ENCODE peak calls at places on chromosomes 3 and 15, in six cellular contexts. N, L, Z, P, G and Q are unnamed samples.

GRCh38 chr3:188947983-188948657 is 223.7 kb upstream of the TPRG1 start:
- DNase-seq in L (no peak), N (peak), P (no peak), G (peak), Z (no peak), Q (peak)

GRCh38 chr3:104437131-104437750 is 929.5 kb upstream of the ALCAM start:
- DNase-seq in L (no peak), N (no peak), P (no peak), G (peak), Z (no peak), Q (no peak)

GRCh38 chr3:10498271-10498670 is 7.1 kb downstream of the ATP2B2 start:
- DNase-seq in Z (no peak), P (no peak), N (no peak), L (no peak), G (no peak), Q (no peak)

GRCh38 chr15:49137861-49138260 is 17.5 kb downstream of the COPS2 start:
- DNase-seq in Z (no peak), L (no peak), G (no peak), N (no peak), P (no peak), Q (no peak)

GRCh38 chr3:50237133-50237651 is 1.2 kb downstream of the GNAI2 start:
- DNase-seq in P (no peak), L (peak), N (peak), Z (no peak), G (no peak), Q (no peak)

GRCh38 chr3:150253622-150254021 is 154.5 kb upstream of the TSC22D2 start:
- DNase-seq in P (peak), G (no peak), L (peak), Z (no peak), N (no peak), Q (no peak)

GRCh38 chr3:114874447-114874846 is 272.6 kb downstream of the ZBTB20 start:
- DNase-seq in G (no peak), Z (no peak), L (no peak), N (no peak), P (no peak), Q (no peak)

GRCh38 chr3:106263556-106263955 is 394.7 kb upstream of the CBLB start:
- DNase-seq in Z (no peak), P (no peak), N (no peak), L (no peak), G (no peak), Q (no peak)

GRCh38 chr3:126960604-126960995 is 22.3 kb upstream of the PLXNA1 start:
- DNase-seq in G (no peak), Z (no peak), L (no peak), P (no peak), N (no peak), Q (no peak)

GRCh38 chr15:66912001-66912400 is 153.4 kb upstream of the SMAD3 start:
- DNase-seq in Z (no peak), L (no peak), N (no peak), G (no peak), P (no peak), Q (no peak)

DNA sequence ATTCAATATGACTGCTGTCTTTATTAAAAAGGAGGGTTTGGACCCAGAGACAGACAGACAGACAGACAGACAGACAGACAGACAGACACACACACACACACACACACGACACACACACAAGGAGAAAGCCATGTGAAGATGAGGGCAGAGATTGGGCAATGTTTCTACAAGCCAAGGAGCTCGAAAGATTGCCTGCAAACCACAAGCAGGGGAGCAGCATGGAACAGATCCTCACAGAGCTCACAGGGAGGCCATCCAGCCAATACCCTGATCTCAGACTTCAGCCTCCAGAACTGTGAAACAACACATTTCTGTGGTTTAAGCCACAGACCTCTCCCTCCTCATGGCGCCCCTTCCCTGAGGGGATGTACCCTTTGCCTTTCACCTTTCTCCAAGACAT is 35.8 kb upstream of the ABHD2 start:
- DNase-seq in P (no peak), N (no peak), Z (no peak), G (no peak), L (no peak), Q (no peak)
- TF ChIP-seq ZNF274 in P (no peak), N (no peak), Z (no peak), G (no peak), L (no peak), Q (no peak)

DNA sequence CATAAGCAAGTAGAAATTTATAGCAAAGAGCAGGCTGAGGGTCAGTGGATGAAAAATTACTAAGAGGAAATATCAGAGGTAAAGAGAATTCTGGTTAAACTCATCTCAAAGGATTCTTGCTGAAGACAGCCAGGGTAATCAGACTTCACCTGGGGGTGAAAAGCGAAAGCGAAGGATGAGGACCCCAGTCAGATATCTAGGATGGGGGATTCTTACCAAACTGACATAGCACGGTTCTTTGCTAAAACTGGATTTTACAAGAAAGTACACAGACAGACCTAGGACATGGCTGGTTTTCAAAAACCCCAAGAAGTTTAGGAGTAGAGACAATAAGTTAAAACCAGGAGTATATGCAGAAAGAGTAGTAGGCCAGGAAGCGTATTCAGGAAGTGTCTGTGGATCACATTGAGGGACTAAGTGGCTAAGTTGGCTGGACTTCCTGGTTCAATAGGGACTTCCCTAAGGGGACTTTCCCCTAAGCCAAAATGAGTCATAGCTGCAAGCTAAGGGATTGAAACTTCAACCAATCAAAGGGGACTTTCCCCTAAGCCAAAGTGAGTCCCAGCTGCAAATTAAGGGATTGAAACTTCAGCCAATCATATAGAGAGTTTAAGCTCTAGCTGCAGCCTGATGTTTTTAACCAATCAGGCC is 2.4 kb upstream of the CFAP91 start:
- DNase-seq in Z (peak), N (no peak), P (peak), L (no peak), G (no peak), Q (no peak)
- TF ChIP-seq YY1 in Z (no peak), N (no peak), P (no peak), L (no peak), G (no peak), Q (no peak)

DNA sequence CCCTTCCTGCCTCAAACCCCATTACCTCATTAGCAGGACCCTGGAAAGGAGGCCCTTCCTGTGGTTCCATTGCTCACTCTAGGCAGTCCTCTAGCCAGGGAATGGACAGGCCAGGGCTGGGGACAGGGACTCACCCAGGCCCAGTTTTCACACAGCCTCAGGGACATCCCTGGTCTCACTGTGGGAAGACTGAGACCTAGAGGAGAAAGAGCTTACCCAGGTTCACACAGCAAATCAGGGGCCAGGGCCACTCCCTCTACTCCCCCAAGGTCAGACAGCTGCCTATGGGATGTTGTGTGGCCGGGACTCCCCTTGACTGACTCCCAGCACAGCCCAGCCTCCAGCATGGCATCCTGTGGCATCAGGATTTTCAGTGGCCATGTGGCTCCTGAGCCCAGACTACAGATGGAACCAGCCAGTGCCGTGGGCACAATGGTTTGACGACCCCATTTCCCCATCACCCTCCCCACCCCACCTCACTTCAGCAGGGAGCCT is 49.3 kb downstream of the ADAMTS7 start:
- DNase-seq in P (no peak), N (peak), Z (no peak), L (no peak), G (no peak), Q (no peak)
- TF ChIP-seq ZNF274 in P (no peak), N (no peak), Z (no peak), L (no peak), G (no peak), Q (no peak)

GRCh38 chr3:38578551-38578950 is 70.9 kb downstream of the SCN5A start:
- DNase-seq in L (no peak), Z (no peak), N (peak), P (no peak), G (no peak), Q (no peak)
- TF ChIP-seq YY1 in L (no peak), Z (no peak), N (no peak), P (no peak), G (no peak), Q (no peak)